ENCODE peak calls at places on chromosomes 1 and 21, in eight cellular contexts. O, H, Q, Z, P, L, N and E are unnamed samples.

GRCh38 chr21:44582980-44583799 is 2.8 kb upstream of the KRTAP10-5 start:
- DNase-seq in O (no peak), H (peak), N (no peak), L (no peak), P (peak), Z (no peak), Q (no peak), E (no peak)

GRCh38 chr1:4615138-4615470 is 39.3 kb upstream of the AJAP1 start:
- DNase-seq in Z (no peak), N (no peak), Q (no peak), O (no peak), P (no peak), H (no peak), L (no peak), E (no peak)

GRCh38 chr21:16870116-16870515 is 642.7 kb upstream of the CXADR start:
- DNase-seq in Z (no peak), N (no peak), Q (peak), O (no peak), L (peak), H (peak), P (peak), E (peak)

GRCh38 chr1:234978397-234979291 is 150.0 kb downstream of the TOMM20 start:
- DNase-seq in O (peak), L (peak), P (peak), H (peak), N (no peak), Z (no peak), Q (peak), E (peak)

GRCh38 chr1:218671573-218671972 is 326.4 kb downstream of the TGFB2 start:
- DNase-seq in O (no peak), Q (peak), L (no peak), Z (no peak), H (peak), P (peak), N (no peak), E (peak)

GRCh38 chr1:230250676-230251075 is 175.5 kb downstream of the PGBD5 start:
- DNase-seq in H (no peak), P (peak), Z (no peak), N (no peak), Q (no peak), L (no peak), O (no peak), E (no peak)

GRCh38 chr1:173112129-173112528 is 61.4 kb upstream of the TNFSF18 start:
- DNase-seq in Z (no peak), N (no peak), P (peak), L (peak), O (no peak), H (peak), Q (no peak), E (peak)

GRCh38 chr1:93061895-93062792 is 16.9 kb upstream of the MTF2 start:
- DNase-seq in H (peak), P (peak), Z (no peak), O (no peak), N (no peak), L (peak), Q (no peak), E (peak)

GRCh38 chr1:12556368-12556930 is 61.6 kb downstream of the DHRS3 start:
- DNase-seq in O (peak), N (no peak), Z (no peak), L (peak), Q (peak), H (peak), P (peak), E (peak)

GRCh38 chr1:1164701-1165451 is 8.8 kb upstream of the TTLL10 start:
- DNase-seq in N (peak), O (no peak), Q (no peak), Z (no peak), P (no peak), L (no peak), H (no peak), E (no peak)

GRCh38 chr21:21406918-21407317 is 408.7 kb downstream of the NCAM2 start:
- DNase-seq in O (no peak), N (no peak), H (no peak), Q (no peak), Z (no peak), L (no peak), P (no peak), E (no peak)

GRCh38 chr21:38984982-38985422 is 179.3 kb downstream of the ETS2 start:
- DNase-seq in N (no peak), P (peak), Q (peak), O (no peak), Z (no peak), H (peak), L (peak), E (peak)

GRCh38 chr1:178644308-178645120 is 80.5 kb upstream of the RALGPS2 start:
- DNase-seq in L (peak), N (peak), Q (no peak), Z (no peak), O (no peak), P (peak), H (peak), E (peak)

GRCh38 chr1:202671388-202671787 is 38.9 kb downstream of the SYT2 start:
- DNase-seq in L (no peak), Z (no peak), H (no peak), Q (no peak), N (no peak), P (peak), O (no peak), E (peak)

GRCh38 chr1:234529095-234529494 is 50.1 kb upstream of the TARBP1 start:
- DNase-seq in Q (no peak), N (no peak), L (no peak), H (no peak), O (no peak), P (no peak), Z (no peak), E (no peak)

GRCh38 chr1:9722378-9722749 is 70.8 kb downstream of the PIK3CD start:
- DNase-seq in H (no peak), P (no peak), Q (no peak), N (peak), O (no peak), L (no peak), Z (no peak), E (no peak)

GRCh38 chr1:24640288-24640687 is 2.8 kb upstream of the SRRM1 start:
- DNase-seq in O (no peak), N (no peak), P (peak), L (peak), Z (no peak), H (peak), Q (no peak), E (no peak)

GRCh38 chr1:244056602-244057001 is 5.5 kb downstream of the ZBTB18 start:
- DNase-seq in Z (no peak), H (no peak), N (no peak), P (no peak), O (no peak), Q (no peak), L (no peak), E (peak)

GRCh38 chr1:239909894-239910293 is 181.8 kb upstream of the FMN2 start:
- DNase-seq in N (peak), Z (no peak), L (peak), O (peak), Q (peak), H (peak), P (peak), E (peak)

GRCh38 chr1:16351449-16351993 is 759 bp downstream of the FBXO42 start:
- DNase-seq in O (no peak), Q (peak), L (peak), H (peak), Z (no peak), N (no peak), P (peak), E (peak)

GRCh38 chr1:40397258-40397657 is 23.7 kb downstream of the SMAP2 start:
- DNase-seq in Q (no peak), N (no peak), Z (no peak), O (no peak), H (no peak), P (no peak), L (no peak), E (no peak)
- H3K4me3 ChIP-seq in Q (no peak), N (no peak), Z (no peak), O (no peak), H (no peak), P (no peak), L (no peak), E (no peak)

GRCh38 chr1:28640766-28641165 is 2.1 kb downstream of the TAF12 start:
- DNase-seq in N (no peak), L (peak), H (peak), Q (no peak), Z (no peak), P (peak), O (no peak), E (no peak)
- TF ChIP-seq CTCF in N (no peak), L (peak), H (peak), Q (no peak), Z (no peak), P (peak), O (no peak), E (peak)

DNA sequence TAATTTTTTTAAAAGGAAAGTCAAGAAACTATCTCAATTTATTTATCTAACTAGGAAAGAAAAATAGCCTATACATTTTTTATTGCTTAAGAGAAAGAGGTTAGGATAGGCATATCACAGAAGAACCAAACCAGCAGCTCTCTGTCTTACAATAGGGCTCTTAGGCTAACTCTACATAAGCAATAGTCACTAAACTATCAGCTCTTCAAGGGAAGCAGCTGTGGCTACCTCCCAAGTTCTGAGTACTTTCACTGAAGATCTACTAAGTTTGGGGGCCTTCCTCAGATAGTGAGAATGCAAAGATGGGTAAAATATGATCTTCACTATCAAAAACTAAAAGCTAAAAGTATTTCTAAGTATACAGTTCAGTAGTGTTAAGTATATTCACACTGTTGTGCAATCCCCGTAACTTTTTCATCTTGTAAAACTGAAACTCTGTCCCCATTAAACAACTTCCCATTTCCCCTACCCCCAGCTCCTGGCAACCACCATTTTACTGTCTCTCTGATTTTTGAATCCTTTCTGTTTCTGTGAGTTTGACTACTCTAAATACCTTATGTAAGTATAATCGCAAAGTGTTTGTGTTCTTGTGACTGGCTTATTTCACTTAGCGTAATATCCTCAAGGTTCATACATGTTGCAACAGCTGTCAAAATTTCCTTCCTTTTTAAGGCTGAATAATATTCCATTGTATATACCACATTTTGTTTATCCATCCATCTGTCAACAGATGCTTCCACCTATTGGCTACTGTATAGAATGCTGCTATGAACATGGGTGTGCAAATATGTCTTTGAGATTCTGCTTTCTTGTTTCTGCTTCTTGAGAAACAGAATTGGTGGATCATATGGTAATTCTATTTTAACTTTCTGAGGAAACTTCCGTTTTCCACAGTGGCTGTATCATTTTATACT is 73.3 kb downstream of the ACBD6 start:
- DNase-seq in P (no peak), L (no peak), N (no peak), Q (no peak), H (no peak), O (no peak), Z (no peak), E (peak)
- H3K4me3 ChIP-seq in P (no peak), L (no peak), N (no peak), Q (no peak), H (no peak), O (no peak), Z (no peak), E (no peak)

GRCh38 chr1:196361112-196361714 is 247.0 kb downstream of the KCNT2 start:
- DNase-seq in N (no peak), H (peak), O (no peak), Q (peak), P (peak), Z (no peak), L (no peak), E (no peak)
- TF ChIP-seq CTCF in N (no peak), H (no peak), O (no peak), Q (no peak), P (no peak), Z (no peak), L (no peak), E (no peak)

GRCh38 chr1:151510614-151510956 is 602 bp upstream of the CGN start:
- DNase-seq in Q (no peak), Z (no peak), N (no peak), L (no peak), H (no peak), P (no peak), O (no peak), E (no peak)

GRCh38 chr1:151510020-151510405 is 1.2 kb upstream of the CGN start:
- DNase-seq in Z (no peak), O (no peak), H (no peak), Q (no peak), L (no peak), N (no peak), P (no peak), E (no peak)

GRCh38 chr1:151511636-151512215 is 539 bp downstream of the CGN start:
- DNase-seq in L (no peak), N (peak), O (peak), Q (no peak), Z (no peak), P (no peak), H (no peak), E (no peak)

GRCh38 chr1:151512326-151512725 is 1.1 kb downstream of the CGN start:
- DNase-seq in L (no peak), P (no peak), H (no peak), N (no peak), O (no peak), Z (no peak), Q (no peak), E (no peak)

DNA sequence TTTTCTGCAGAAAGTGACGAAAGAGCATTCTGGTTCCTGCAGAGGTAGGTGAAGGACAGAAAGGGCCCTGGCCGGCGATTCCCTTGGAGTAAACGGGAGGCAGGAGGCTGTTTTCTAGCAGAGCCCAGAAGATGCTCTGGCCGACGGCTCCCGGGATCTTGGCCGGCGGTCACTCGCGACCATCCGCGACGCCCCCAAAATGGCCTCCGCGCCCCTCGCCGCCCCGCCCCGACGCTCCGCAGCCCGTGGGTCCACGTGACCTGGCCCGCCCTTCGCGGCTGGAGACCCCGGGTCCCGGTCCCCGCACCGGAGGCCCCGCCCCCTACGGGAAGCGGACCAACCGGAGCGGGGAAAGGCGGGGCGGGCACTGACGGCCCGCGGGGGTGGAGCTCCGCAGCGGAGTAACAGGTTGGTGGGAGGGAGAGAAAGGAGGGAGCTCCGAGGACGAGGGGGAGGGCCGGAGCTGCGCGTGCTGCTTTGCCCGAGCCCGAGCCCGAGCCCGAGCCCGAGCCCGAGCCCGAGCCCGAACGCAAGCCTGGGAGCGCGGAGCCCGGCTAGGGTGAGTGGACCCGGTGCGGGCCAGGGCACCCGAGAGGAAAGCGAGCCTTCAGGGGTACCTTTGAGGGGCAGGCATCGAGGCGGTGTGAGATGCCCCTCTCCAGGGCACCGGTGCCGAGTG is at the start of gene CGN:
- DNase-seq in N (peak), O (peak), L (peak), Z (no peak), P (peak), Q (peak), H (peak), E (peak)
- H3K4me3 ChIP-seq in N (peak), O (peak), L (peak), Z (peak), P (peak), Q (peak), H (peak), E (peak)

DNA sequence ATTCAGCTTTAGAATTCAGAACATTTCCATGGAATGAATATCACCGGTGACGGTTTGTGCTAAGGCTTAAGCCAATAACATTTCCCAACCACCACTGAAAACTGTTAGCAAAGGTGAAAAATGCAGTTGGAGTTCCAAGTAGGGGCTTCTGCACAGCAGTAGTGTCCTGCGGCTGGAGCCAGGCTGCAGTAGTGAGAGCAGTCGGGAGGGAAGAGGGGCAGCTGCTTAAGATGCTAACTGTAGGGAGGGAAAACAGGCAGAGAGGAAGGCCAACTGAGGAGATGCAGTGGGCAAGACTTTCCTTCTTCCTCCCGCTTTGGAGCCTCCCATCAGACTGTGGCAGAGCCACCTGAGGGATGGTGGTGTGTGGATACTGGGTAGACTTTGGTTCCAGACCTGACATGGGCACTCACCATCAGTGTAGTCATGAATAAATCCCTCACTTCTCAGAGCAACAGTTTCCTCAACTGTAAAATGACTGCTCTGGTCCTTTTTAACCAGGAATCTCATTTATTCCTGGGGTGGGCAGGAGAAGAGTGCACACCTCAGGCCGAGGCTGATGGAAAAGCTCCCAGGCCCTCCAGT is 3.2 kb downstream of the F3 start:
- DNase-seq in Q (no peak), N (no peak), P (peak), H (no peak), L (no peak), O (no peak), Z (no peak), E (peak)
- TF ChIP-seq CTCF in Q (no peak), N (no peak), P (peak), H (peak), L (no peak), O (no peak), Z (no peak), E (peak)

GRCh38 chr1:19769211-19769932 is 30.3 kb downstream of the TMCO4 start:
- DNase-seq in N (no peak), Z (no peak), O (no peak), L (no peak), Q (no peak), H (no peak), P (peak), E (no peak)
- H3K4me3 ChIP-seq in N (no peak), Z (no peak), O (no peak), L (no peak), Q (no peak), H (no peak), P (no peak), E (no peak)

GRCh38 chr21:37660709-37661108 is 255.5 kb downstream of the KCNJ6 start:
- DNase-seq in P (no peak), Z (no peak), Q (no peak), O (no peak), N (no peak), L (no peak), H (no peak), E (no peak)

GRCh38 chr21:37659874-37660273 is 256.4 kb downstream of the KCNJ6 start:
- DNase-seq in H (no peak), L (no peak), Q (no peak), P (no peak), Z (no peak), N (no peak), O (no peak), E (no peak)

GRCh38 chr21:37658121-37658993 is 257.9 kb downstream of the KCNJ6 start:
- DNase-seq in O (no peak), H (no peak), N (no peak), L (peak), Z (no peak), P (no peak), Q (no peak), E (no peak)

GRCh38 chr21:37656899-37657298 is 259.4 kb downstream of the KCNJ6 start:
- DNase-seq in N (no peak), H (no peak), Q (no peak), O (no peak), Z (no peak), L (no peak), P (no peak), E (no peak)

DNA sequence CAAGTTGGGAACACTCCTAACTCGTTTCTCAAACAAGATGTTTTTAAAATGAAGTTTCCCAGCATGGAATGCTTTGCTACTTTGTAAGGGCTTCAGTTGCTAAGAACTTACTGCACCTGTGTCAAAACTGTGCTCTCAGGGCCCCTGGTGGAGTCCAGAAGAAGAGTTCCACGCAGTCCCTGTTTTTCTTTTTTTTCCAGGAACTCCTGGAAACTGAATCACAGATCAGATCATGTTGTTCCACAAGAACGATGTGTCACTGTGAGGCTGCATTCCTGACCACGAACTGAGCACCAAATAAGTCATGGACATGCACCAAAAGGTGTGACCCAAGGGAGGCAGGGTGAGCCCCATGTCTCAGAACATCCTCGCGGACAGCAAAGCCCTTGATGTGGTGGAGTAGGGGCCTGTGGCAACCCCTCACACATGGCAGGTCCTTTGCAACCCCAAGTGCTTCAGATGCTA is 257.2 kb downstream of the KCNJ6 start:
- DNase-seq in N (no peak), P (peak), Q (peak), Z (no peak), O (no peak), H (peak), L (peak), E (peak)
- TF ChIP-seq CTCF in N (no peak), P (peak), Q (peak), Z (no peak), O (peak), H (peak), L (peak), E (peak)

DNA sequence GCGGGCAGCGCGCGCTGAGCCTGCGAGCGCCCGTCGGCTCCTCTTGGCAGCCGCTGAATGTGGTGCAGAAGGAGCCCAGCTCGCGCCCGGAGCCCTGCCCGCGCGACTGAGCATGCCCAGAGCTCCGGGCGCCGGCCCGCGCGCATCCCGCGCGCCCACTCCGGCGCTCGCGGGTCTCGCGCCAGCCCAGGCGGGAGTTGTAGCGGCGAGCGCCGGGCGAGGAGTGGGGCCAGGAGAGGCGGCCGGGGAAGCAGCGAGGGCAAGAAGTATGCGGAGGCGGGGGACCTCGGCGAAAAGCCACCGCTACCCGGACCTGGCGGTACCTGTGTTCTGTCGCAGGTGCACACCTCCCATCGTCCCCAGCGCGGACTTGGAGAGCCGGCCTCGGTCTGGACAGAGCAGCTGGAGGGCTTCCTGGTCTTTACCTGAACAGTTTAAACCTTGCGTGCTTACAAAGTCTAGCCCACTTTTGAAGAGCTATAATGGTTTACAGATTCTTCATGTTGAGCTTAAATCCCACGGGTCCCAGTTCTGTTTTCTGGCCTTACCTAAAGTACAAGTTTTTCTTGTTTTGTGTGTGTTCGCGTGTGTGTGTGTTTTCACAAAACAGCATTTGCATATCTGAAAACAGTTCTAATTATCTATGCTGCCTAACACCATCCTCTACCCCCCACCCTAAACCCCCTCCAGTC is at the start of gene DDAH1:
- DNase-seq in Q (peak), N (peak), Z (no peak), H (peak), O (peak), P (peak), L (peak), E (peak)
- H3K4me3 ChIP-seq in Q (peak), N (peak), Z (peak), H (peak), O (peak), P (peak), L (peak), E (peak)